ENCODE peak calls at places on chromosomes 4 and X, in six cellular contexts. K, H, J, O, A and Y are unnamed samples.

GRCh38 chrX:110414679-110415439 is 56.2 kb downstream of the RTL9 start:
- DNase-seq in H (no peak), K (no peak), O (no peak), A (no peak), J (peak; percentile 66), Y (no peak)

GRCh38 chrX:154980330-154981115 is 42.0 kb downstream of the F8 start:
- DNase-seq in J (peak; percentile 69), H (peak; percentile 68), O (peak; percentile 83), A (peak; percentile 63), K (peak; percentile 67), Y (peak; percentile 7)

GRCh38 chr4:85391011-85391410 is 83.9 kb upstream of the ARHGAP24 start:
- DNase-seq in K (no peak), A (no peak), J (peak; percentile 28), O (no peak), H (no peak), Y (no peak)

GRCh38 chr4:178010596-178010995 is 568.4 kb upstream of the AGA start:
- DNase-seq in J (no peak), H (no peak), A (no peak), O (no peak), K (no peak), Y (no peak)

GRCh38 chrX:115560211-115560977 is 580 bp upstream of the PLS3 start:
- DNase-seq in O (peak; percentile 20), H (no peak), J (no peak), A (no peak), K (no peak), Y (no peak)

GRCh38 chr4:121939690-121940089 is 12.2 kb downstream of the TRPC3 start:
- DNase-seq in H (no peak), A (no peak), K (no peak), J (peak; percentile 21), O (no peak), Y (no peak)

GRCh38 chrX:104335765-104336164 is 81.0 kb upstream of the ESX1 start:
- DNase-seq in H (no peak), K (no peak), J (peak; percentile 69), O (no peak), A (no peak), Y (no peak)

GRCh38 chr4:166602068-166602467 is 632.2 kb downstream of the SPOCK3 start:
- DNase-seq in A (no peak), J (no peak), O (no peak), K (peak; percentile 31), H (no peak), Y (no peak)

GRCh38 chrX:115503099-115503498 is 57.9 kb upstream of the PLS3 start:
- DNase-seq in A (no peak), K (no peak), J (no peak), O (no peak), H (no peak), Y (no peak)

GRCh38 chr4:71290074-71290473 is 48.7 kb upstream of the SLC4A4 start:
- DNase-seq in K (no peak), H (no peak), J (peak; percentile 59), A (no peak), O (no peak), Y (no peak)

GRCh38 chr4:168843635-168844034 is 166.4 kb downstream of the CBR4 start:
- DNase-seq in H (no peak), J (no peak), O (no peak), K (no peak), A (no peak), Y (no peak)

DNA sequence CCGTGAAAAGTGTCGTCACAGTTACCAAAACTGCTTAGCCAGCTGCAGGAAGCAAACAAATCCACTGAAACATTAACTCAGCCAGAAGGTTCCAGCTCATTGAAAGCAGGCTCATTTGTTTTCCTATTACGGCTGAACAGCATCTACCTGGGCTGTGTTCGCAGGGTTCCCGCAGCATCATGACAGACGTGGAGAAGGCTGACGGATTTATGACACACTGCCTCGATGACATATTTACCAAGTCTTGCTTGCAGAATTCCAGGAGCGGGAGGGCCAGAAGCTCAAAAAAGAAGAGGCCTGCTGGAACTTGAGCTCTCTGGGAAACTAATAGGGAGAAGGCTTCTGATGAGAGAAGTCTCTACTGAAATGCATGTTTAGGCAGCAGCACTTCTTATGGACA is 781.1 kb downstream of the RAB28 start:
- DNase-seq in H (no peak), J (no peak), A (no peak), K (no peak), O (no peak), Y (no peak)
- H3K27ac ChIP-seq in H (no peak overlapping the region), J (no peak overlapping the region), A (no peak overlapping the region), K (no peak overlapping the region), O (no peak overlapping the region), Y (no peak overlapping the region)

GRCh38 chr4:74947798-74948197 is 14.9 kb downstream of the PARM1 start:
- DNase-seq in J (no peak), K (no peak), O (no peak), H (no peak), A (no peak), Y (no peak)

GRCh38 chr4:74948279-74948678 is 15.4 kb downstream of the PARM1 start:
- DNase-seq in A (no peak), O (no peak), K (no peak), J (no peak), H (no peak), Y (no peak)

GRCh38 chr4:74942918-74943253 is 10.0 kb downstream of the PARM1 start:
- DNase-seq in O (no peak), A (no peak), K (no peak), J (no peak), H (no peak), Y (no peak)

GRCh38 chr4:74944354-74944793 is 11.5 kb downstream of the PARM1 start:
- DNase-seq in H (no peak), A (no peak), J (no peak), K (no peak), O (peak; percentile 61), Y (no peak)

DNA sequence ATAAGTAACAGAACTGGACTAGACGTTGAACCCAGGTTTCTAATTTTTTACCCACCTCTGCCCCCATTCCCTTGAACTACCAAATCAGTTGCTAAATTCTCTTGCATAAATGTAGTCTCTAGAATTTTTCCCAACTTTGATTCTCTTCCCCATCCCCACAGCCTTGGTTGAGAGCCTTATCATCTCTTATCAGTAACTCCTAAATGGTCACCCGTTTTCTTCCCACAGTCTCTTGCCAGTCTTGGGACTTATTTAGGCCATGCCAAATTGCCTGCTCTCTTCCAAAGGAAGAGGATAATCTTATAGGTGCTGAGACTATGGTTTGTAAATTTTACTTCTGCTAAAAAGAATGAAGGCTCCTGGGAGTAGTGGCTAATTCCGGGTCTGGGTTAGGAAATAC is 13.3 kb downstream of the PARM1 start:
- DNase-seq in H (no peak), J (no peak), O (no peak), K (no peak), A (no peak), Y (no peak)
- H3K4me1 ChIP-seq in H (peaks cover 2% of the 10 kb centered on the region), J (no peaks in the 10 kb centered on the region), O (peaks cover 39% of the 10 kb centered on the region), K (peaks cover 3% of the 10 kb centered on the region), A (no peaks in the 10 kb centered on the region), Y (no peaks in the 10 kb centered on the region)

GRCh38 chrX:57285001-57285400 is 1.5 kb upstream of the FAAH2 start:
- DNase-seq in A (no peak), J (no peak), K (no peak), O (no peak), H (no peak), Y (no peak)
- H3K27ac ChIP-seq in A (peak overlapping the region; percentile 88), J (no peak overlapping the region), K (no peak overlapping the region), O (no peak overlapping the region), H (no peak overlapping the region), Y (no peak overlapping the region)

GRCh38 chr4:40186665-40187014 is 10.2 kb upstream of the RHOH start:
- DNase-seq in J (no peak), A (no peak), O (no peak), K (no peak), H (no peak), Y (no peak)
- H3K4me1 ChIP-seq in J (no peaks in the 10 kb centered on the region), A (peaks cover 31% of the 10 kb centered on the region), O (peaks cover 7% of the 10 kb centered on the region), K (no peaks in the 10 kb centered on the region), H (no peaks in the 10 kb centered on the region), Y (no peaks in the 10 kb centered on the region)